ENCODE peak calls at places on chromosomes 16 and 17, in ten cellular contexts. X is ovary, L is BJ, Y is heart right ventricle, Q is OCI-LY7, B is colonic mucosa, M is mucosa of descending colon, H is HCT116, G is gastrocnemius medialis, E is GM23338. K is an unnamed sample.

GRCh38 chr17:57486978-57487377 is 230.7 kb downstream of the MSI2 start:
- DNase-seq in Q (no peak), M (no peak), Y (no peak), B (no peak), E (no peak), L (no peak), H (no peak), X (no peak), G (peak; percentile 45), K (no peak)

GRCh38 chr17:35149941-35150340 is 2.3 kb downstream of the UNC45B start:
- DNase-seq in Y (no peak), L (no peak), X (no peak), G (no peak), H (no peak), Q (no peak), M (no peak), E (no peak), B (no peak), K (no peak)

GRCh38 chr17:46818319-46818928 is at the start of gene WNT3:
- DNase-seq in L (no peak), M (peak; percentile 17), G (no peak), Y (no peak), Q (peak; percentile 63), B (no peak), X (no peak), E (peak; percentile 93), H (no peak), K (no peak)

GRCh38 chr17:40460585-40460975 is 17.3 kb downstream of the IGFBP4 start:
- DNase-seq in E (no peak), Q (no peak), L (no peak), B (no peak), H (no peak), Y (no peak), X (no peak), M (no peak), G (no peak), K (no peak)

GRCh38 chr16:49834496-49835009 is 21.4 kb downstream of the ZNF423 start:
- DNase-seq in L (no peak), B (peak; percentile 45), M (peak; percentile 50), Q (no peak), E (peak; percentile 79), Y (peak; percentile 64), X (peak; percentile 87), G (peak; percentile 96), H (no peak), K (no peak)

GRCh38 chr16:19281246-19281645 is 4.3 kb upstream of the CLEC19A start:
- DNase-seq in Q (no peak), G (no peak), M (no peak), Y (no peak), L (no peak), E (no peak), X (no peak), B (no peak), H (no peak), K (no peak)

GRCh38 chr17:5381542-5381941 is 37.9 kb downstream of the NUP88 start:
- DNase-seq in Y (no peak), Q (no peak), L (no peak), G (no peak), B (no peak), H (no peak), M (no peak), E (no peak), X (no peak), K (no peak)

GRCh38 chr17:47188266-47188665 is 829 bp downstream of the CDC27 start:
- DNase-seq in X (no peak), B (no peak), Y (peak; percentile 26), L (no peak), G (no peak), E (peak; percentile 16), Q (peak; percentile 51), H (no peak), M (no peak), K (no peak)

GRCh38 chr17:39946551-39947330 is 16.1 kb upstream of the GSDMA start:
- DNase-seq in Y (no peak), Q (no peak), G (no peak), L (no peak), H (no peak), X (no peak), B (no peak), E (no peak), M (no peak), K (no peak)

GRCh38 chr16:8949536-8950418 is 13.9 kb downstream of the USP7 start:
- DNase-seq in X (no peak), Y (no peak), L (no peak), Q (no peak), H (no peak), E (no peak), B (no peak), M (no peak), G (no peak), K (no peak)
- H3K4me3 ChIP-seq in X (no peak overlapping the region), Y (no peak overlapping the region), L (no peak overlapping the region), Q (no peak overlapping the region), H (no peak overlapping the region), E (no peak overlapping the region), B (no peak overlapping the region), M (no peak overlapping the region), G (no peak overlapping the region), K (no peak overlapping the region)

GRCh38 chr17:38456031-38456815 is 28.0 kb downstream of the ARHGAP23 start:
- DNase-seq in Q (no peak), Y (no peak), G (no peak), H (no peak), B (no peak), M (no peak), L (no peak), E (no peak), X (no peak), K (no peak)
- TF ChIP-seq CTCF in Q (peak; percentile 35), Y (peak; percentile 11), G (no peak), H (peak; percentile 39), B (no peak), M (no peak), L (peak; percentile 42), E (peak; percentile 17), X (no peak), K (peak; percentile 22)

DNA sequence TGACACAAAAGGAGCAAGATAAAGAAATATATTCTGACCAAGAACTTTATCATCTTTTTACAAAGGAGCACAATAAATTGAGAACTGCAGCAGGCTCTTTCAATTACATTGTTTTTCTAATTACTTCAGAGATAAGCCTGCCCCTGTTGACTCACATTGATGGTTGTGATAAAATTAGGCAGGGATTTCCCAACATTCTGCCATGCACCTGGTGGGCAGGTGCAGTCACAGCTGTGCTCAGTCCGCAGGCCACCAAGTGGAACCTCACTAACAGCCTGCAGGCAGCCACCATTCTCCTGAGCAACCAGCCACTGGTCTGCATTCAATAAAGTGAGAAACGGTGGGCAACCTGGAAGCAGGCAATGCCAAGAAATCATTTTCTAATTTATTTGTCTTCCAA is 5.1 kb downstream of the FANCA start:
- DNase-seq in E (no peak), Y (no peak), Q (peak; percentile 95), H (no peak), L (no peak), G (no peak), X (no peak), B (no peak), M (no peak), K (no peak)
- H3K36me3 ChIP-seq in E (peaks cover 28% of the 10 kb centered on the region), Y (no peaks in the 10 kb centered on the region), Q (peaks cover 92% of the 10 kb centered on the region), H (peaks cover 32% of the 10 kb centered on the region), L (no peaks in the 10 kb centered on the region), G (no peaks in the 10 kb centered on the region), X (no peaks in the 10 kb centered on the region), B (no peaks in the 10 kb centered on the region), M (no peaks in the 10 kb centered on the region), K (no peaks in the 10 kb centered on the region)

GRCh38 chr16:1534021-1535020 is 855 bp downstream of the TMEM204 start:
- DNase-seq in Q (no peak), L (no peak), Y (no peak), M (no peak), E (no peak), B (no peak), G (no peak), X (peak; percentile 65), H (no peak), K (no peak)

GRCh38 chr16:1533443-1533951 is at the start of gene TMEM204:
- DNase-seq in X (peak; percentile 81), G (peak; percentile 72), L (peak; percentile 50), Q (no peak), B (peak; percentile 41), Y (peak; percentile 90), M (peak; percentile 44), H (no peak), E (peak; percentile 33), K (no peak)

GRCh38 chr16:1536601-1537000 is 3.1 kb downstream of the TMEM204 start:
- DNase-seq in M (no peak), Q (no peak), X (no peak), Y (no peak), G (no peak), E (no peak), H (no peak), L (no peak), B (no peak), K (no peak)

GRCh38 chr16:1537138-1537577 is 3.7 kb downstream of the TMEM204 start:
- DNase-seq in E (no peak), Y (no peak), B (no peak), L (no peak), G (no peak), Q (no peak), H (no peak), X (peak; percentile 31), M (no peak), K (no peak)

GRCh38 chr16:1535391-1536291 is 2.2 kb downstream of the TMEM204 start:
- DNase-seq in M (no peak), E (peak; percentile 32), H (no peak), G (no peak), Q (no peak), L (no peak), X (peak; percentile 61), Y (no peak), B (no peak), K (no peak)
- H3K4me3 ChIP-seq in M (no peak overlapping the region), E (no peak overlapping the region), H (no peak overlapping the region), G (peak overlapping the region; percentile 58), Q (no peak overlapping the region), L (peak overlapping the region; percentile 81), X (peak overlapping the region; percentile 41), Y (peak overlapping the region; percentile 92), B (peak overlapping the region; percentile 42), K (no peak overlapping the region)

GRCh38 chr16:4765511-4766474 is 1.2 kb downstream of the ZNF500 start:
- DNase-seq in X (no peak), L (no peak), Y (no peak), M (no peak), G (no peak), E (no peak), B (no peak), Q (no peak), H (no peak), K (no peak)

GRCh38 chr16:4763791-4764190 is 3.2 kb downstream of the ZNF500 start:
- DNase-seq in G (no peak), X (no peak), H (no peak), E (no peak), M (no peak), Y (no peak), L (no peak), B (no peak), Q (no peak), K (no peak)

GRCh38 chr16:4755687-4756086 is 11.3 kb downstream of the ZNF500 start:
- DNase-seq in Y (no peak), X (no peak), B (no peak), H (no peak), M (no peak), E (no peak), Q (no peak), L (no peak), G (no peak), K (no peak)

GRCh38 chr16:4762205-4762604 is 4.8 kb downstream of the ZNF500 start:
- DNase-seq in H (no peak), M (no peak), G (no peak), B (no peak), L (no peak), Q (no peak), E (no peak), Y (no peak), X (no peak), K (no peak)

GRCh38 chr16:4760221-4760910 is 6.6 kb downstream of the ZNF500 start:
- DNase-seq in B (no peak), X (no peak), M (no peak), H (no peak), Q (no peak), L (no peak), Y (no peak), E (no peak), G (no peak), K (no peak)
- TF ChIP-seq CTCF in B (no peak), X (no peak), M (no peak), H (no peak), Q (no peak), L (no peak), Y (no peak), E (no peak), G (no peak), K (no peak)